ENCODE peak calls at places on chromosomes 2 and 18, in five cellular contexts. X is T follicular helper cell, Z is fibroblast of pulmonary artery, U is GM23338, H is epithelial cell of prostate. P is an unnamed sample.

GRCh38 chr2:175153-175786 is 88.6 kb downstream of the SH3YL1 start:
- DNase-seq in Z (no peak), H (no peak), X (no peak), U (no peak), P (no peak)

GRCh38 chr2:1881998-1882397 is 137.7 kb upstream of the PXDN start:
- DNase-seq in U (no peak), X (no peak), Z (no peak), H (no peak), P (no peak)

GRCh38 chr2:29920130-29920577 is 1.2 kb downstream of the ALK start:
- DNase-seq in Z (peak), X (peak), U (peak), H (no peak), P (peak)

GRCh38 chr2:13135856-13136255 is 419.1 kb downstream of the TRIB2 start:
- DNase-seq in Z (no peak), U (no peak), X (no peak), H (no peak), P (no peak)

GRCh38 chr2:135052997-135053474 is 944 bp downstream of the RAB3GAP1 start:
- DNase-seq in H (no peak), U (peak), Z (peak), X (no peak), P (no peak)

GRCh38 chr2:1591978-1592907 is 152.1 kb downstream of the PXDN start:
- DNase-seq in X (no peak), Z (peak), U (peak), H (no peak), P (no peak)

GRCh38 chr2:48322251-48322650 is 207.7 kb upstream of the STON1 start:
- DNase-seq in U (no peak), H (no peak), Z (no peak), X (no peak), P (no peak)

GRCh38 chr2:189421644-189422043 is 19.6 kb upstream of the WDR75 start:
- DNase-seq in H (no peak), X (no peak), Z (peak), U (no peak), P (no peak)

GRCh38 chr2:167017021-167017420 is 128.7 kb downstream of the XIRP2 start:
- DNase-seq in U (no peak), X (no peak), Z (no peak), H (no peak), P (no peak)

GRCh38 chr2:227436436-227436835 is 35.5 kb upstream of the AGFG1 start:
- DNase-seq in H (no peak), X (no peak), U (no peak), Z (no peak), P (no peak)

GRCh38 chr2:3672861-3673670 is 15.1 kb downstream of the ALLC start:
- DNase-seq in H (no peak), Z (no peak), X (no peak), U (no peak), P (no peak)

GRCh38 chr2:241638940-241639339 is 1.4 kb downstream of the ATG4B start:
- DNase-seq in X (no peak), U (no peak), Z (no peak), H (no peak), P (no peak)

GRCh38 chr2:96498023-96498431 is 7.1 kb downstream of the NEURL3 start:
- DNase-seq in H (no peak), Z (no peak), U (peak), X (no peak), P (no peak)

GRCh38 chr2:206164261-206164862 is 4.7 kb downstream of the EEF1B2 start:
- DNase-seq in X (peak), U (peak), H (no peak), Z (peak), P (no peak)

GRCh38 chr2:70087703-70088507 is 628 bp downstream of the PCBP1 start:
- DNase-seq in U (peak), X (no peak), H (no peak), Z (peak), P (peak)

GRCh38 chr18:61570070-61570469 is 236.8 kb downstream of the CDH20 start:
- DNase-seq in Z (no peak), X (no peak), U (no peak), H (no peak), P (no peak)

GRCh38 chr18:46169464-46169941 is 65.3 kb downstream of the HAUS1 start:
- DNase-seq in H (no peak), U (no peak), X (no peak), Z (peak), P (no peak)

GRCh38 chr18:59432796-59433195 is 73.7 kb upstream of the LMAN1 start:
- DNase-seq in U (no peak), Z (no peak), H (no peak), X (no peak), P (no peak)

GRCh38 chr2:133497261-133497893 is 70.9 kb downstream of the NCKAP5 start:
- DNase-seq in H (no peak), X (no peak), U (peak), Z (peak), P (no peak)

GRCh38 chr18:26004827-26005226 is 85.6 kb downstream of the SS18 start:
- DNase-seq in U (no peak), H (no peak), Z (no peak), X (no peak), P (no peak)

GRCh38 chr2:227674485-227674884 is 7.9 kb downstream of the SCYGR5 start:
- DNase-seq in X (no peak), U (no peak), Z (no peak), H (no peak), P (no peak)

GRCh38 chr18:78813156-78813555 is 166.5 kb upstream of the SALL3 start:
- DNase-seq in Z (no peak), U (peak), H (no peak), X (no peak), P (no peak)

GRCh38 chr2:81324046-81324445 is 1019.5 kb upstream of the LRRTM1 start:
- DNase-seq in X (no peak), Z (peak), U (peak), H (no peak), P (no peak)

GRCh38 chr2:226079677-226080076 is 680.2 kb downstream of the NYAP2 start:
- DNase-seq in H (peak), U (no peak), X (no peak), Z (peak), P (peak)

GRCh38 chr2:110679337-110679707 is 1.5 kb upstream of the BUB1 start:
- DNase-seq in Z (peak), U (no peak), X (no peak), H (no peak), P (no peak)

GRCh38 chr2:24907106-24907505 is 12.9 kb downstream of the ADCY3 start:
- DNase-seq in U (no peak), Z (peak), X (no peak), H (peak), P (no peak)

GRCh38 chr2:140356697-140357096 is 1576.5 kb upstream of the NXPH2 start:
- DNase-seq in X (no peak), H (no peak), Z (no peak), U (no peak), P (no peak)

GRCh38 chr2:114728372-114728771 is 285.9 kb downstream of the DPP10 start:
- DNase-seq in U (no peak), Z (no peak), X (no peak), H (no peak), P (no peak)

GRCh38 chr18:51151568-51152511 is 45.6 kb downstream of the MEX3C start:
- DNase-seq in Z (no peak), U (peak), X (peak), H (no peak), P (no peak)

GRCh38 chr2:174621323-174621722 is 23.7 kb upstream of the WIPF1 start:
- DNase-seq in H (no peak), U (no peak), Z (no peak), X (no peak), P (no peak)

GRCh38 chr2:97738236-97739019 is 25.1 kb downstream of the ZAP70 start:
- DNase-seq in U (no peak), X (no peak), H (no peak), Z (no peak), P (no peak)

GRCh38 chr2:20184067-20184938 is 40.6 kb downstream of the SDC1 start:
- DNase-seq in X (no peak), H (no peak), U (no peak), Z (peak), P (no peak)

GRCh38 chr2:126480033-126480432 is 175.9 kb upstream of the GYPC start:
- DNase-seq in U (no peak), Z (no peak), H (no peak), X (no peak), P (no peak)

GRCh38 chr2:237194906-237195305 is 109.2 kb downstream of the COPS8 start:
- DNase-seq in X (no peak), Z (no peak), U (no peak), H (no peak), P (no peak)

GRCh38 chr18:59718108-59719057 is 21.2 kb upstream of the CCBE1 start:
- DNase-seq in X (no peak), H (peak), Z (peak), U (no peak), P (peak)

GRCh38 chr18:30903566-30903965 is 139.0 kb downstream of the DSC3 start:
- DNase-seq in X (no peak), Z (no peak), H (peak), U (no peak), P (peak)

GRCh38 chr2:66696374-66696773 is 261.4 kb downstream of the MEIS1 start:
- DNase-seq in X (no peak), H (no peak), U (no peak), Z (no peak), P (no peak)

GRCh38 chr2:228367356-228367755 is 185.9 kb upstream of the SPHKAP start:
- DNase-seq in X (no peak), U (no peak), H (no peak), Z (no peak), P (no peak)

GRCh38 chr2:46334389-46335345 is 37.5 kb downstream of the EPAS1 start:
- DNase-seq in H (peak), Z (peak), U (peak), X (no peak), P (peak)

P was measured in keratinocyte.